ENCODE peak calls at places on chromosomes 13 and 19, in four cellular contexts. O, R, V and D are unnamed samples.

GRCh38 chr19:6047741-6048231 is 62.5 kb downstream of the RFX2 start:
- DNase-seq in V (peak; percentile 65), R (peak; percentile 45), O (no peak), D (no peak)

GRCh38 chr13:113837554-113838355 is 26.1 kb downstream of the GAS6 start:
- DNase-seq in R (no peak), O (peak; percentile 90), V (peak; percentile 98), D (peak; percentile 62)

GRCh38 chr19:3178973-3179738 is 587 bp downstream of the S1PR4 start:
- DNase-seq in V (no peak), O (no peak), R (no peak), D (no peak)

GRCh38 chr19:55088543-55089265 is 13.0 kb downstream of the EPS8L1 start:
- DNase-seq in V (peak; percentile 81), O (no peak), R (peak; percentile 84), D (peak; percentile 70)

GRCh38 chr19:8571006-8571411 is 6.2 kb downstream of the MYO1F start:
- DNase-seq in V (peak; percentile 83), R (no peak), O (no peak), D (no peak)

GRCh38 chr13:43652751-43653150 is 134.0 kb downstream of the ENOX1 start:
- DNase-seq in O (no peak), V (no peak), R (no peak), D (no peak)

GRCh38 chr13:23657056-23657455 is 86.8 kb downstream of the TNFRSF19 start:
- DNase-seq in R (no peak), O (no peak), V (no peak), D (no peak)

GRCh38 chr13:72507394-72508199 is 219.8 kb downstream of the MZT1 start:
- DNase-seq in O (no peak), R (no peak), V (no peak), D (no peak)

GRCh38 chr13:23600100-23600499 is 29.9 kb downstream of the TNFRSF19 start:
- DNase-seq in R (no peak), O (no peak), V (no peak), D (no peak)

GRCh38 chr13:114071991-114072390 is 60.4 kb downstream of the RASA3 start:
- DNase-seq in O (no peak), V (no peak), R (no peak), D (no peak)

GRCh38 chr13:42107006-42107405 is 58.6 kb downstream of the DGKH start:
- DNase-seq in O (no peak), R (no peak), V (no peak), D (no peak)

GRCh38 chr19:33393286-33394005 is 19.9 kb downstream of the CEBPG start:
- DNase-seq in R (no peak), O (no peak), V (no peak), D (no peak)

GRCh38 chr19:39679056-39679790 is 23.5 kb downstream of the LGALS16 start:
- DNase-seq in R (no peak), O (no peak), V (no peak), D (no peak)

GRCh38 chr19:23075031-23075733 is 41.6 kb upstream of the ZNF730 start:
- DNase-seq in V (no peak), O (no peak), R (peak; percentile 71), D (no peak)

GRCh38 chr13:52749446-52749845 is 9.8 kb upstream of the CNMD start:
- DNase-seq in O (no peak), V (no peak), R (no peak), D (no peak)

GRCh38 chr19:42114412-42114811 is 17.8 kb downstream of the POU2F2 start:
- DNase-seq in R (no peak), O (no peak), V (no peak), D (no peak)

GRCh38 chr13:76885203-76886004 is 801 bp downstream of the KCTD12 start:
- DNase-seq in R (peak; percentile 38), O (no peak), V (peak; percentile 14), D (no peak)

GRCh38 chr13:23656637-23657036 is 86.4 kb downstream of the TNFRSF19 start:
- DNase-seq in V (peak; percentile 72), O (no peak), R (no peak), D (no peak)

GRCh38 chr19:33273065-33273736 is 29.1 kb downstream of the CEBPA start:
- DNase-seq in R (no peak), V (peak; percentile 33), O (no peak), D (no peak)

GRCh38 chr19:27776524-27776923 is 1436.4 kb downstream of the UQCRFS1 start:
- DNase-seq in O (no peak), R (no peak), V (no peak), D (no peak)

GRCh38 chr13:93775507-93776108 is 549.0 kb downstream of the GPC6 start:
- DNase-seq in O (no peak), V (peak; percentile 14), R (no peak), D (no peak)